ENCODE peak calls at places on chromosomes 5 and 9, in eight cellular contexts. U, D, I, G, R, Q, S and Z are unnamed samples. For H3K4me1, the result is how much of the 10 kb centered on the place peaks cover.

GRCh38 chr9:99962685-99963261 is 56.3 kb downstream of the STX17 start:
- DNase-seq in S (no peak), R (no peak), G (no peak), Q (no peak), D (no peak), U (no peak), I (no peak), Z (no peak)

GRCh38 chr5:43636076-43636475 is 33.1 kb downstream of the NNT start:
- DNase-seq in D (no peak), G (no peak), Q (no peak), S (no peak), U (no peak), I (no peak), R (no peak), Z (no peak)

GRCh38 chr9:8025532-8025931 is 226.0 kb upstream of the DMAC1 start:
- DNase-seq in I (no peak), U (no peak), D (no peak), S (no peak), Q (no peak), G (no peak), R (no peak), Z (no peak)

GRCh38 chr5:44294492-44294891 is 94.7 kb downstream of the FGF10 start:
- DNase-seq in D (peak), U (peak), Q (no peak), R (no peak), S (no peak), G (no peak), I (peak), Z (no peak)

GRCh38 chr5:142053434-142054253 is 40.8 kb upstream of the GNPDA1 start:
- DNase-seq in Q (peak), G (no peak), D (peak), R (no peak), I (peak), S (no peak), U (no peak), Z (no peak)

GRCh38 chr5:140632366-140633080 is 452 bp downstream of the CD14 start:
- DNase-seq in S (peak), R (no peak), D (peak), G (peak), Q (no peak), I (peak), U (peak), Z (peak)

GRCh38 chr5:72126796-72127195 is 19.5 kb downstream of the MAP1B start:
- DNase-seq in U (no peak), Q (no peak), S (no peak), I (no peak), D (no peak), R (no peak), G (no peak), Z (no peak)

GRCh38 chr9:114894801-114895433 is 35.5 kb downstream of the TNFSF8 start:
- DNase-seq in R (peak), I (no peak), Q (no peak), U (no peak), S (no peak), G (peak), D (peak), Z (no peak)

GRCh38 chr5:40549611-40550010 is 130.1 kb upstream of the PTGER4 start:
- DNase-seq in D (no peak), S (no peak), Q (no peak), U (no peak), R (no peak), I (no peak), G (no peak), Z (no peak)

GRCh38 chr5:179553875-179554274 is 3.5 kb downstream of the RUFY1 start:
- DNase-seq in Q (no peak), G (no peak), I (no peak), U (no peak), D (no peak), S (no peak), R (peak), Z (no peak)

GRCh38 chr5:58077387-58077786 is 382.5 kb downstream of the PLK2 start:
- DNase-seq in U (no peak), D (no peak), S (no peak), Q (no peak), G (no peak), I (no peak), R (no peak), Z (no peak)

GRCh38 chr5:14417232-14417730 is 164.3 kb upstream of the OTULINL start:
- DNase-seq in G (no peak), D (no peak), U (no peak), R (peak), Q (no peak), S (no peak), I (no peak), Z (peak)

GRCh38 chr9:133129001-133129799 is 8.2 kb upstream of the RALGDS start:
- DNase-seq in Q (no peak), U (peak), I (no peak), S (peak), D (no peak), R (no peak), G (no peak), Z (peak)

GRCh38 chr9:129624168-129624759 is 1.7 kb upstream of the NTMT1 start:
- DNase-seq in S (no peak), Q (peak), G (no peak), U (no peak), I (no peak), D (no peak), R (peak), Z (peak)

GRCh38 chr5:84080908-84081307 is 303.8 kb downstream of the EDIL3 start:
- DNase-seq in U (no peak), Q (no peak), S (no peak), D (no peak), R (no peak), I (no peak), G (no peak), Z (no peak)

GRCh38 chr9:93898502-93899426 is 56.4 kb downstream of the BARX1 start:
- DNase-seq in D (no peak), I (no peak), G (no peak), Q (no peak), S (peak), U (peak), R (peak), Z (no peak)

GRCh38 chr5:141095263-141095641 is 837 bp downstream of the PCDHB2 start:
- DNase-seq in G (no peak), I (no peak), D (no peak), U (no peak), S (no peak), R (peak), Q (no peak), Z (no peak)

GRCh38 chr5:149322518-149322917 is 22.8 kb upstream of the GRPEL2 start:
- DNase-seq in D (no peak), U (no peak), S (no peak), G (no peak), Q (no peak), I (no peak), R (peak), Z (peak)

GRCh38 chr5:143244000-143244736 is 159.3 kb downstream of the NR3C1 start:
- DNase-seq in R (no peak), U (peak), I (peak), Q (peak), G (peak), D (peak), S (no peak), Z (no peak)

GRCh38 chr5:42397267-42397666 is 26.0 kb upstream of the GHR start:
- DNase-seq in I (no peak), G (no peak), D (peak), S (no peak), U (peak), R (no peak), Q (no peak), Z (no peak)

GRCh38 chr5:51302358-51302757 is 80.9 kb upstream of the ISL1 start:
- DNase-seq in S (no peak), R (no peak), I (no peak), G (no peak), U (no peak), D (no peak), Q (no peak), Z (no peak)

GRCh38 chr5:143142596-143143435 is 260.7 kb downstream of the NR3C1 start:
- DNase-seq in U (peak), R (no peak), I (peak), Q (no peak), S (no peak), D (peak), G (no peak), Z (no peak)

GRCh38 chr5:172701336-172702061 is 60.4 kb downstream of the NEURL1B start:
- DNase-seq in G (no peak), S (no peak), I (no peak), D (no peak), Q (no peak), R (no peak), U (peak), Z (peak)

GRCh38 chr5:113340537-113340936 is 94.3 kb downstream of the TSSK1B start:
- DNase-seq in R (no peak), D (no peak), I (no peak), U (no peak), G (no peak), Q (no peak), S (no peak), Z (no peak)

GRCh38 chr9:14924821-14925220 is 14.6 kb upstream of the FREM1 start:
- DNase-seq in Q (no peak), I (no peak), S (no peak), D (no peak), U (no peak), R (no peak), G (no peak), Z (no peak)

GRCh38 chr9:16267336-16268036 is 603.0 kb downstream of the BNC2 start:
- DNase-seq in G (no peak), D (no peak), S (no peak), U (no peak), R (no peak), Q (no peak), I (no peak), Z (no peak)

GRCh38 chr9:98045234-98046160 is 11.0 kb upstream of the NANS start:
- DNase-seq in Q (peak), I (no peak), R (no peak), G (no peak), U (no peak), S (no peak), D (no peak), Z (no peak)

GRCh38 chr9:94607340-94607695 is 13.7 kb upstream of the FBP2 start:
- DNase-seq in R (no peak), I (no peak), G (no peak), U (no peak), D (no peak), Q (no peak), S (no peak), Z (peak)

GRCh38 chr5:43601454-43602260 is 1.3 kb upstream of the NNT start:
- DNase-seq in G (no peak), R (no peak), Q (no peak), D (peak), U (no peak), I (no peak), S (no peak), Z (no peak)

GRCh38 chr5:154721476-154722058 is 33.6 kb upstream of the LARP1 start:
- DNase-seq in D (no peak), I (no peak), U (no peak), Q (no peak), G (no peak), R (peak), S (no peak), Z (no peak)

GRCh38 chr5:174273325-174273724 is 227.8 kb downstream of the NSG2 start:
- DNase-seq in S (no peak), Q (no peak), D (no peak), R (no peak), U (no peak), I (no peak), G (no peak), Z (peak)

GRCh38 chr5:67004730-67005350 is 191.8 kb downstream of the CD180 start:
- DNase-seq in S (no peak), U (no peak), R (peak), Q (no peak), I (no peak), D (no peak), G (no peak), Z (peak)

GRCh38 chr9:99121604-99122003 is 16.7 kb downstream of the TGFBR1 start:
- DNase-seq in D (no peak), G (no peak), S (no peak), Q (no peak), I (no peak), U (no peak), R (no peak), Z (no peak)

GRCh38 chr5:169050146-169050571 is 250.8 kb downstream of the SLIT3 start:
- DNase-seq in I (no peak), G (no peak), D (no peak), R (no peak), S (no peak), U (no peak), Q (no peak), Z (no peak)

GRCh38 chr5:43422143-43422542 is 10.0 kb upstream of the CCL28 start:
- DNase-seq in I (no peak), D (no peak), G (no peak), R (no peak), U (no peak), Q (no peak), S (no peak), Z (no peak)

GRCh38 chr9:128105538-128106175 is 21.9 kb downstream of the PTGES2 start:
- DNase-seq in Q (no peak), G (no peak), S (peak), R (no peak), D (no peak), I (no peak), U (peak), Z (peak)
- H3K4me1 ChIP-seq in Q (under half), G (under half), S (under half), R (under half), D (under half), I (half or more), U (half or more), Z (under half)

GRCh38 chr5:56840597-56840996 is 25.2 kb downstream of the MAP3K1 start:
- DNase-seq in D (no peak), R (no peak), U (no peak), S (no peak), G (no peak), Q (no peak), I (no peak), Z (no peak)

GRCh38 chr5:56839062-56839461 is 23.7 kb downstream of the MAP3K1 start:
- DNase-seq in U (no peak), D (no peak), G (no peak), R (no peak), S (no peak), Q (no peak), I (no peak), Z (no peak)

GRCh38 chr5:56837386-56837785 is 22.0 kb downstream of the MAP3K1 start:
- DNase-seq in G (no peak), I (no peak), R (no peak), S (no peak), Q (no peak), D (no peak), U (no peak), Z (no peak)

GRCh38 chr5:56837956-56838355 is 22.6 kb downstream of the MAP3K1 start:
- DNase-seq in I (no peak), D (no peak), G (no peak), R (no peak), U (no peak), Q (no peak), S (no peak), Z (no peak)

DNA sequence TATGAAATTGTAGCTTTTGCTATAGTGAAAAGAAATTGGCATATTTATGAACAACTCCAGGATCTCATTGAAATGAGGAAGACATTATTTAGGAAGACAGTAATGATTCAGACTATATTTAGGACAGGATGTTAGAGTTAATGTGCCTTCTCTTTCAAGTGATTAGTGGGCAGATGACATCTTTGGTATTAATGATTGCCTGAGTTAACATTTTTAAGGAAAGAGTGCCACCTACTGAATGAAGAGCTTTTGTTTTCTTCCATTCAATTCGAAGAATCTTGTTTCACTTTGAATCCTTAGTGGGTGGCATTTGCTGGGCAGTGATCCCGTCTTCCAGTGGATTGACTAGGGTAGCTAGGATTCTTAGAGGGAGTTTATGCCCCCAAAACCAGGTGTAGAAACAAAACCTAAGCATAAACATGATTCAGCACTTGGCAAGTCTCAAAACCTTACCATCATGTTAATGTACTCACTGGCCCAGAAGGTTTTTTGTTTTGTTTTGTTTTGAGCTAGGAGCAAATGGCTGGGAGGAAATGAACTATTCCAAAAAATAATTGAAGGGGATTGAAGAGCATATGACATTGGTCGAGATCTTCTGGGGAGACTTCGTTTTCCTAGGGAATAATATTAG is 23.2 kb downstream of the MAP3K1 start:
- DNase-seq in G (no peak), Q (no peak), S (no peak), U (no peak), D (no peak), I (no peak), R (no peak), Z (no peak)
- TF ChIP-seq CTCF in G (peak), Q (peak), S (peak), U (peak), D (peak), I (peak), R (peak), Z (no peak)

DNA sequence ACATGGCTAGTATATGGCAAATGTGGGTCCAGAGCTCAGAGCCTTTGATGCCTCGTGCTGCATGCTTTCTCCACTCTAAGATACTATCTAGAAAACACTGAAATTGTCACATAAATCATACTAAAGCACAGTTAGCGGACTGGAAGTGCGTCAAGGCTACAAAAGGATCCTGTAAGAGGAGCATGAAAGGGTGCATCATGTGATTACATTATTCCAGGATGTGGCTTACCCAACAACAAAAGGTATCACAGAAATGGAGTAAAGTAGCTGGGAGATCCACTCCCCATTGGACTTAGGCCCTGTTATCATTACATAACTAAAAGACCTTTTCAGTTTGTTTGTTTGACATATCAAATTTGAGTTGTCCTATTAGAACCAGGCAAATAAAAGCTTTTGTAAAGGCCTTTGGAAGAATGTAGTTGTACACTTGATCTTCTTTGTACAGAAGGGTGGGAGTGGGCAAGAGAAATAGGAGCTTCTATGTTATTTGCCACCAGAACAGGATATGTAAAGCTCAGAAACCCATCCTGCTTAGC is 6.9 kb downstream of the SLC31A1 start:
- DNase-seq in G (no peak), U (no peak), S (no peak), D (no peak), I (no peak), Q (no peak), R (no peak), Z (no peak)
- H3K4me1 ChIP-seq in G (under half), U (under half), S (under half), D (under half), I (under half), Q (under half), R (under half), Z (under half)

GRCh38 chr5:103424453-103425205 is 138.0 kb downstream of the NUDT12 start:
- DNase-seq in G (no peak), D (no peak), I (no peak), S (no peak), U (no peak), R (no peak), Q (no peak), Z (no peak)
- TF ChIP-seq CTCF in G (no peak), D (no peak), I (no peak), S (no peak), U (no peak), R (no peak), Q (no peak), Z (no peak)

DNA sequence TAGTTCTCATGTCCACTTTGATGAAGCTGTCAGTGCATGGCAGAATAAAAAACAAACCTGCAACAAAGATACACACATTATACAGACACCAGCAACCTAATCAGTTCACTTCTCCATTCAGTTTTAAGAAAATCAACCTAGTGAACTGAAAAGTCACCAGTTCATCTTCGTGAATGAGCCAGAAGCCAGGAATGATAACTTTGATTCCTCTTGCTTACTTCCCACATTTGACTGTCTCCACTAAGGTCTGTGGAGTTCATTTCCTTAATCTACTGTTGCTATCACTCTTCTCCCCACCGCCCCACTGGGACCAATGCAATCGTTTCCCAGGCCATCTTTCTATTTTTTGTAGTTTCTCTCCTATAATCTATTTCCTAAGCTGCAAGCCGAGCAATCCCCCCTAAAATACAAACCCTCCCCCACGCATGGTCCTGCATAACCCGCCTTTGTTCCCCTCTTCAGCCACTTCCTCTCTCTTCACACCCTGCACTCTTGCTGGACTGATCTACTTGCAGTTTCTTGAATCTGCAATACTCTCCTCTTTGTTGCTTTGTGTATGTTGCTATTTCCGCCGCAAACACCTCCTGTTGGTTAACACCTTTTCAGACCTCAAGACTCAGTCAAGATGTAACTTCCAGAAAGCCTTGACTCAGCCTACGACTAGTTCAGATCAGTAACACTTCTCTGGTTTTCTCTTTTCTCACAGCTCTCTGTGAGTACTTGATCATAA is 16.6 kb downstream of the STOM start:
- DNase-seq in Q (no peak), U (no peak), I (no peak), R (no peak), S (no peak), D (no peak), G (no peak), Z (no peak)
- H3K4me1 ChIP-seq in Q (under half), U (half or more), I (half or more), R (under half), S (half or more), D (half or more), G (half or more), Z (under half)

DNA sequence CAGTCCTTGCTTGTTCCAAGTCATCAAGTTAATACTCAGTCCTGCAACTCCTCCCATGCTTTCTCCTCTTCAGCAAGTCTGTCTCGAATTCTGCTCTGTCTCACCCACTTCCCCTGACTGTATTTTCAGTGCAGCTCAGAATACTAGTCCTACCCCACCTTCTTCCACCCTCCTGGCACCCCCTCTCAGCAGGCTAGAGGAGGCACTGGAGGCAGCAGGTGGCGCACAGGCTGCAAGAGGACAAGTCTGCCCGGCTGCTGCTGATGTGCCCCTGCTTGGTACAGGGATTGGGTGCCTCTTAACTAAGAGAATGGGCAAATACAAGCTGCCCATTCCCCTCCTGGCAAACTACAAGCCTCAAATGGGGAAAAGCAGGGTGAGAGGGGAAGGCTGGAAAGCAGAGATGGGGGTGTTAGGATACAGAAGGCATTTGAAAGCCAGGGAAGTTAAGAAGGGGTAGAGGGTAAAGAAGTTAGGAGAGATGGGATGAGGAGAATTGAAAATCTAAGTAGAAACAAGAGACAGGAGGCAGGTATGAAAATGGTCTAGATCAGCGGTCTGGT is 5.0 kb downstream of the TLN1 start:
- DNase-seq in R (no peak), D (peak), G (no peak), I (no peak), S (peak), Q (no peak), U (no peak), Z (no peak)
- TF ChIP-seq CTCF in R (no peak), D (no peak), G (peak), I (no peak), S (no peak), Q (no peak), U (no peak), Z (no peak)